ENCODE peak calls at places on chromosomes 5 and 9, in eight cellular contexts. S is HCT116, P is astrocyte of the spinal cord, Y is dorsolateral prefrontal cortex, B is GM12865, G is breast epithelium, V is right atrium auricular region, M is tibial artery. F is an unnamed sample.

GRCh38 chr9:117074782-117075510 is 339.9 kb downstream of the ASTN2 start:
- DNase-seq in P (no peak), B (no peak), G (no peak), M (no peak), V (no peak), S (no peak), Y (no peak), F (no peak)

GRCh38 chr5:41637869-41638268 is 127.5 kb upstream of the PLCXD3 start:
- DNase-seq in M (no peak), V (no peak), P (no peak), G (no peak), Y (no peak), B (peak; percentile 2), S (peak; percentile 7), F (no peak)

GRCh38 chr5:87308024-87308423 is 40.3 kb downstream of the RASA1 start:
- DNase-seq in P (no peak), Y (no peak), M (no peak), G (no peak), V (no peak), B (peak; percentile 69), S (no peak), F (no peak)

GRCh38 chr5:155025890-155026289 is 12.3 kb downstream of the KIF4B start:
- DNase-seq in P (no peak), M (no peak), V (no peak), S (no peak), B (no peak), G (no peak), Y (no peak), F (no peak)

GRCh38 chr9:79663878-79664277 is 92.1 kb downstream of the TLE4 start:
- DNase-seq in P (no peak), G (no peak), V (no peak), S (no peak), B (no peak), M (no peak), Y (no peak), F (no peak)

GRCh38 chr5:14440598-14441401 is 140.8 kb upstream of the OTULINL start:
- DNase-seq in G (peak; percentile 41), S (no peak), Y (peak; percentile 82), B (no peak), V (peak; percentile 77), P (peak; percentile 96), M (peak; percentile 77), F (peak; percentile 99)

GRCh38 chr5:1737790-1738405 is 61.7 kb downstream of the MRPL36 start:
- DNase-seq in G (no peak), M (no peak), B (peak; percentile 64), P (peak; percentile 5), Y (peak; percentile 8), V (peak; percentile 11), S (peak; percentile 22), F (peak; percentile 14)

GRCh38 chr5:135069016-135069770 is 35.2 kb upstream of the PITX1 start:
- DNase-seq in S (no peak), M (no peak), V (no peak), G (no peak), B (no peak), P (no peak), Y (no peak), F (no peak)

GRCh38 chr9:71506821-71507220 is 261.5 kb downstream of the CEMIP2 start:
- DNase-seq in V (no peak), S (no peak), P (peak; percentile 31), G (no peak), B (no peak), M (no peak), Y (no peak), F (no peak)

GRCh38 chr9:103731541-103731940 is 362.6 kb upstream of the SMC2 start:
- DNase-seq in B (no peak), P (peak; percentile 13), M (no peak), V (no peak), Y (no peak), G (no peak), S (no peak), F (no peak)

GRCh38 chr5:151825445-151825844 is 53.7 kb downstream of the G3BP1 start:
- DNase-seq in P (peak; percentile 65), G (peak; percentile 35), B (peak; percentile 61), S (peak; percentile 36), M (no peak), V (peak; percentile 66), Y (peak; percentile 64), F (peak; percentile 69)

GRCh38 chr9:127091526-127091925 is 30.9 kb downstream of the ANGPTL2 start:
- DNase-seq in B (no peak), S (no peak), Y (no peak), V (no peak), G (no peak), P (no peak), M (no peak), F (no peak)

GRCh38 chr5:111227805-111228204 is 3.6 kb downstream of the CAMK4 start:
- DNase-seq in M (no peak), V (no peak), G (no peak), B (peak; percentile 55), P (peak; percentile 68), Y (peak; percentile 43), S (no peak), F (peak; percentile 15)

GRCh38 chr5:123518111-123518510 is 6.1 kb downstream of the CSNK1G3 start:
- DNase-seq in S (no peak), G (no peak), V (no peak), Y (no peak), P (no peak), M (no peak), B (peak; percentile 39), F (no peak)

GRCh38 chr5:154653418-154653763 is 101.8 kb upstream of the LARP1 start:
- DNase-seq in S (no peak), P (no peak), G (no peak), B (no peak), V (no peak), Y (no peak), M (no peak), F (no peak)

GRCh38 chr9:123073441-123073840 is 40.0 kb downstream of the GPR21 start:
- DNase-seq in P (no peak), S (no peak), M (no peak), Y (no peak), B (peak; percentile 21), V (no peak), G (no peak), F (no peak)

GRCh38 chr9:135392511-135392910 is 87.1 kb upstream of the PPP1R26 start:
- DNase-seq in Y (no peak), S (no peak), M (no peak), P (no peak), V (no peak), B (no peak), G (peak; percentile 23), F (no peak)

GRCh38 chr9:12566411-12566810 is 126.8 kb upstream of the TYRP1 start:
- DNase-seq in B (no peak), M (no peak), P (no peak), Y (no peak), G (no peak), V (no peak), S (no peak), F (no peak)

GRCh38 chr5:40437452-40437861 is 242.3 kb upstream of the PTGER4 start:
- DNase-seq in V (no peak), B (peak; percentile 10), G (no peak), S (no peak), Y (no peak), P (peak; percentile 80), M (no peak), F (no peak)

GRCh38 chr9:77251050-77251449 is 73.7 kb downstream of the VPS13A start:
- DNase-seq in G (no peak), B (no peak), V (no peak), S (no peak), P (no peak), Y (no peak), M (no peak), F (no peak)

DNA sequence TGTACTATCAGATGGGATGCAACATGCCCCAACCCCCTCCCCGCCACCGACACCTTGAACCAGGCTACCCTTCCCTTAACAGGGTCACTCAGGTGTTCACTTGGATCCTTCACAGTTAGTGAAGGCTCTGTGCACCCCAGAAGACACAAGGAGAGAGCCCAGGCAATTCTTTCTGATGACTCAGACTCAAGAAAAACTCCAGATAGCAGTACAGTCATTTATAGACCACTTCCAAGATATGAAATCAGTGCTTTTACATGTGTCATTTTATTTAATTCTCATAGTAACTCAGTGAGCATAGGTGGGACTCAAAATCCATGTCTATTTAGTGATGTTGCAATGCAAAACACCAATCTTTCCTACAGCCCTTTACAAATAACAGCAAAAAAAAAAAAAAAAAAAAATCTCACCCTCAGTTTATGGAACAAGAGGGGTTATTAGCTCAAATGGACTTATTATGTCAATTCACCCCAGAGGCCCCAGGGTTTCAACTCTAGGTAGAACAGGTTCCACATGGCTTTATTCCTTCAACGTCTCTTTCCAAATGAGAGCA is 71.9 kb downstream of the FOXD1 start:
- DNase-seq in B (no peak), P (peak; percentile 62), S (no peak), V (no peak), Y (no peak), M (no peak), G (no peak), F (no peak)
- H3K4me3 ChIP-seq in B (no peak overlapping the region), P (no peak overlapping the region), S (no peak overlapping the region), V (no peak overlapping the region), Y (no peak overlapping the region), M (no peak overlapping the region), G (no peak overlapping the region), F (no peak overlapping the region)

DNA sequence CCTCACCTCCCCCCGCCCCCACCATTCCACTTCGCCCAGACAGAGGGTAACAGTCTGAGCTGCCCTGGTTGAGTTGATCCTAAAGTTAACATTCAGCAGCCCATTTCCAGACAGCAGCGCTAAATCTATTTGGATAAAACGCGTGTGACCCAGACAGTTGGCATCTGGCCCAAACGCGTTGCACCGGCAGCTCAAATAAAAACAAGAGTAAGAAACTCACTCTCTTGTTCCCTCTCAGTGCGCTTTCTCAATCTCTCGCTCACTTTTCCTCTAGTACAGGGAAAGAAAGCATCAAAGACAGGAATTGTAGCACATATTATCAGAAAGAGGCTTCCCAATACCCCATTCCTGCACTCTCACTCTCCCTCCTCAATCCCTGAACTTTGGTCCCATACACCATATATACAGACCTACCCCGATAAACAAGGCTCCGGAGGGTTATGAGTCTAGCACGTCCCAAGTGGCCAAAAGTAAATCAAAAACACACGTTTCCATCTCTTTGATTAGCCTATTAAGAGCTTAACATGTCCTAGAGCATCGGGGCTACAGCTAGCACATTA is 1.3 kb downstream of the ADAMTS6 start:
- DNase-seq in V (peak; percentile 88), S (no peak), M (peak; percentile 93), P (peak; percentile 91), B (peak; percentile 53), Y (peak; percentile 49), G (peak; percentile 59), F (peak; percentile 80)
- TF ChIP-seq CTCF in V (no peak), S (no peak), M (no peak), P (no peak), B (no peak), Y (no peak), G (no peak), F (no peak)

DNA sequence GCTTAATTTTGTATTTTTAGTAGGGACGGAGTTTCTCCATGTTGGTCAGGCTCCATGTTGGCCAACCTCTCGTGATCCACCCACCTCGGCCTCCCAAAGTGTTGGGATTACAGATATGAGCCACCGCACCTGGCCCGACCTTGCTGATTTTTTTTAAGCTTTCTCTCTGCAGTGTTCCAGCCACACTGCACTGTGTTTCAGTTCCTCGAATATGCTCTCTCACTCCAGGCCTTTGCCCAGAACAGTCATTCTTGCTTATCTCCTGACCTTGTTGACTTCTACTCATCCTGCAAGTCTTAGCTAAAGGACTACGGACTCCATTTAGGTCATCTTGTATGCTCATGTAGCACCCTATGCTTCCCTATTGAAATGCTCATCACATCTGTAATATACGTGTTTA is 3.3 kb downstream of the SNAPC3 start:
- DNase-seq in M (no peak), B (peak; percentile 80), Y (no peak), S (no peak), G (no peak), P (no peak), V (no peak), F (no peak)
- H3K4me3 ChIP-seq in M (no peak overlapping the region), B (peak overlapping the region; percentile 25), Y (no peak overlapping the region), S (no peak overlapping the region), G (no peak overlapping the region), P (no peak overlapping the region), V (no peak overlapping the region), F (no peak overlapping the region)

GRCh38 chr5:17620627-17621026 is 10.4 kb downstream of the TAF11L12 start:
- DNase-seq in G (no peak), B (no peak), P (no peak), S (no peak), V (no peak), Y (no peak), M (no peak), F (no peak)
- TF ChIP-seq CTCF in G (no peak), B (no peak), P (peak; percentile 5), S (no peak), V (no peak), Y (no peak), M (no peak), F (no peak)